ENCODE peak calls at places on chromosome 12, in seven cellular contexts. Y, O, B, L, U, X and Z are unnamed samples.

GRCh38 chr12:64273527-64274403 is 51.7 kb upstream of the KICS2 start:
- DNase-seq in Y (no peak), O (no peak), B (peak; percentile 40), U (no peak), L (no peak), X (peak; percentile 15), Z (no peak)

GRCh38 chr12:67155863-67156262 is 113.3 kb upstream of the CAND1 start:
- DNase-seq in O (no peak), Y (no peak), B (no peak), U (no peak), L (no peak), X (no peak), Z (no peak)

GRCh38 chr12:47991106-47991550 is 13.1 kb downstream of the COL2A1 start:
- DNase-seq in B (no peak), U (peak; percentile 56), L (no peak), X (no peak), O (no peak), Y (no peak), Z (no peak)

GRCh38 chr12:111195316-111195715 is 173.6 kb downstream of the PHETA1 start:
- DNase-seq in U (no peak), O (no peak), L (no peak), X (no peak), Y (no peak), B (no peak), Z (no peak)

GRCh38 chr12:81077686-81078441 is at the start of gene ACSS3:
- DNase-seq in U (peak; percentile 86), O (peak; percentile 75), L (peak; percentile 61), X (no peak), Y (peak; percentile 43), B (no peak), Z (no peak)

GRCh38 chr12:120905856-120906384 is 1.8 kb upstream of the SPPL3 start:
- DNase-seq in B (no peak), U (no peak), Y (no peak), X (no peak), O (no peak), L (no peak), Z (no peak)

GRCh38 chr12:14410841-14411569 is 45.5 kb downstream of the ATF7IP start:
- DNase-seq in U (no peak), O (no peak), Y (no peak), B (no peak), L (no peak), X (no peak), Z (no peak)

GRCh38 chr12:67534671-67535070 is 113.9 kb upstream of the DYRK2 start:
- DNase-seq in B (no peak), X (no peak), U (no peak), Y (no peak), L (peak; percentile 59), O (peak; percentile 17), Z (no peak)

GRCh38 chr12:104895405-104895804 is 62.7 kb downstream of the SLC41A2 start:
- DNase-seq in Y (no peak), B (no peak), O (no peak), L (no peak), X (no peak), U (no peak), Z (no peak)

GRCh38 chr12:64457923-64458322 is 6.0 kb downstream of the TBK1 start:
- DNase-seq in O (no peak), X (no peak), U (no peak), Y (no peak), L (no peak), B (no peak), Z (no peak)

GRCh38 chr12:19489168-19489567 is 49.9 kb downstream of the AEBP2 start:
- DNase-seq in Y (no peak), U (no peak), O (no peak), X (no peak), B (no peak), L (no peak), Z (no peak)

GRCh38 chr12:113142173-113142885 is 6.8 kb upstream of the RASAL1 start:
- DNase-seq in X (no peak), L (peak; percentile 80), Y (peak; percentile 46), O (peak; percentile 44), B (no peak), U (peak; percentile 92), Z (no peak)
- H3K27ac ChIP-seq in X (no peak overlapping the region), L (no peak overlapping the region), Y (no peak overlapping the region), O (peak overlapping the region; percentile 52), B (no peak overlapping the region), U (peak overlapping the region; percentile 64), Z (no peak overlapping the region)

DNA sequence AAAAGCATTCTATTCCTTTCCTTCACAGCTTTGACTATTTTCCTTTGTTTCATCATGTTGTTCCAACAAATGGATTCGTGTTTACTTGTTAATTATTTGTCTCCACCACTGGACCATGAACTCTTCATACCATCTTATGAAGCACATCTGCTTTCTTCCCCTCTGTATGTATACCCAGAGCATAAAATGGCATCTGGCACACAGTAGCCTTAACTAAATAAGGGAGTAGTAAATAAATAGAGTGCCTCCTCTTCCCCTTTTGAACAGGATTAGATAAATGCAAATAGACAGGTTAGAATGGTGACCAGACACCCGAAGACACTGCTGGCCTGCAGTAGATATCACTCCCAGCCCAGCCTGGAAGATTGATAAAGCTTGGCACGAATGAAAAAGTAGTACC is 6.9 kb downstream of the GALNT4 start:
- DNase-seq in B (no peak), X (no peak), O (no peak), U (no peak), L (no peak), Y (no peak), Z (no peak)
- H3K27ac ChIP-seq in B (no peak overlapping the region), X (no peak overlapping the region), O (no peak overlapping the region), U (no peak overlapping the region), L (no peak overlapping the region), Y (no peak overlapping the region), Z (no peak overlapping the region)

GRCh38 chr12:94769040-94769420 is 118.7 kb upstream of the TMCC3 start:
- DNase-seq in U (no peak), O (no peak), X (no peak), L (no peak), Y (no peak), B (no peak), Z (no peak)
- H3K27ac ChIP-seq in U (no peak overlapping the region), O (no peak overlapping the region), X (no peak overlapping the region), L (no peak overlapping the region), Y (no peak overlapping the region), B (no peak overlapping the region), Z (no peak overlapping the region)

DNA sequence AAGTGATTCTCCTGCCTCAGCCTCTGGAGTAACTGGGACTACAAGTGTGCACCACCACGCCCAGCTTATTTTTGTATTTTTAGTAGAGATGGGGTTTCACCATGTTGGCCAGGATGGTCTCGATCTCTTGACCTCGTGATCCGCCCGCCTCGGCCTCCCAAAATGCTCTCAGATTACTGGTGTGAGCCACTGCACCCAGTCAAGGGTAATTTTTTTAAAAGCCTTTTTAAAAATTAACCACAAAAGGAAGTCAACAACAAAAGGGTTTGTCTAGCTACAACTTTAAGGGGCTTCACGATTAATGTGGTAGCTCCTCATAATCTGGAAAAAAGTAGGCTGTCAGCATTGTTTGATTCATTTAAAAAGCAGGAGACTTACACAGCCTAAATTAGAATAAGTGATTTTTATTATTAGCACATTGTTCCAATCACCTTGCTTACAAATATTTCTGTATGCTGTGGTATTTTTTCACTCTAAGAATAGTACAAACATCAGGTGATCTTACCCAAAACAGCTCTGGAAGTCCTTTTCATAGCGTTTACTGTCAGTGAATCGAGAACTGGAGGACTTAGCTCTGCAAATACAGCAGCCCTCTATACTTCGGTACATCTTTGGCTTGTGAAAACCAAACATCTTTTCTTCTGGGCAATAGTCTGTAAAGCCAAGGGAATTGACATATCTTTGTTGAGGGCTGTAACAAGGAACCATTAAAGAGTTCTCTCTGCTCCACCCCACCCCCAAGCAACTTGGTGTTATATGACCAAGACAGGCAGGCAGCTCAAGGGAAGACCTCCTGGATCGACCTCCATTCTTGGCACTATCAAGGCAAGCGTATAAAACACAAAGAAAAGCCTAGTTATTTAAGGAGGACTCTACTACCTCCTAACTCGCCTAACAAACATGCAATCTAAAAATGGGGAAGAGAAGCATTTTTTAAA is 28.1 kb downstream of the SINHCAF start:
- DNase-seq in L (no peak), X (peak; percentile 27), U (no peak), B (no peak), Y (no peak), O (no peak), Z (no peak)
- H3K27ac ChIP-seq in L (no peak overlapping the region), X (peak overlapping the region; percentile 77), U (no peak overlapping the region), B (no peak overlapping the region), Y (no peak overlapping the region), O (no peak overlapping the region), Z (no peak overlapping the region)

DNA sequence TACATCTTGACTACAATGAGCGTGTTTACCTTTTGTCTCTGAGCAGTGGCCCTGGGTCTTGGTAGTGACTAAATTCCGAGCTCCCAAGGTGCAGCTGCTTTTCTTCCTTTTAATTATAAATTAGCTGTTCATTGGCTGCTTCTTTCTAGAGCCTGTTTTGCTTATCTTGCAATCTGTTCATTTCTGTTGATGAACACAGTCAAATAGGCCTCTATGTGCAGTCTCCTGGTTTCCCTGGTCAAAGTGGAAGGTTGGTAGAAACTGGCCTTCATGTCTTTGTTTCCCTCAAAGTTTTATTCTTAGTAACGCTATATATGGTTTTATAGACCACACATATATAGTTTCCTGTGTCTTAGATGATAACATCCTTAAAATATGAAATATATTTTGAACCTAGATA is 94.1 kb downstream of the DUSP16 start:
- DNase-seq in O (no peak), X (no peak), U (no peak), L (no peak), B (no peak), Y (no peak), Z (no peak)
- H3K27ac ChIP-seq in O (no peak overlapping the region), X (no peak overlapping the region), U (no peak overlapping the region), L (no peak overlapping the region), B (no peak overlapping the region), Y (no peak overlapping the region), Z (peak overlapping the region; percentile 39)

DNA sequence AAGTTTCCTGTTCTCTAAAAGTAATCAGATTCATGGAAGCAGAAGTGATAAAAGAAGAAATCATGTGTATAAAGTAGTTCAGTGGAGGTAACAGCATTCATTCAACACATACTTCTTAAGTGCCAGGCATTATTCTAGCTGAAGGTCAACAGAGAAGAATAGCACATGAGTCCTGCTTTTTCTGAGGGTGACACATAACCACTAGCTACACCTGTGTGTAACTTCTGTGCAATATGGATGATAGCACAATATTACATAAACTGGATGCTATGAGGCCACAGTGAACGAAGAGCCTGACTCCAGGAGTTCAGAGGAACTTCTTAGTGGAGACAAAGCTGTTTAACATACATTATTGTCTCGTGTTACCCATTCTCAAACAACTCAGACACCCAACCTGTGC is 114.3 kb upstream of the PCED1B start:
- DNase-seq in Y (no peak), B (no peak), O (no peak), U (no peak), X (no peak), L (no peak), Z (no peak)
- H3K27ac ChIP-seq in Y (peak overlapping the region; percentile 73), B (no peak overlapping the region), O (peak overlapping the region; percentile 87), U (no peak overlapping the region), X (no peak overlapping the region), L (no peak overlapping the region), Z (peak overlapping the region; percentile 82)

DNA sequence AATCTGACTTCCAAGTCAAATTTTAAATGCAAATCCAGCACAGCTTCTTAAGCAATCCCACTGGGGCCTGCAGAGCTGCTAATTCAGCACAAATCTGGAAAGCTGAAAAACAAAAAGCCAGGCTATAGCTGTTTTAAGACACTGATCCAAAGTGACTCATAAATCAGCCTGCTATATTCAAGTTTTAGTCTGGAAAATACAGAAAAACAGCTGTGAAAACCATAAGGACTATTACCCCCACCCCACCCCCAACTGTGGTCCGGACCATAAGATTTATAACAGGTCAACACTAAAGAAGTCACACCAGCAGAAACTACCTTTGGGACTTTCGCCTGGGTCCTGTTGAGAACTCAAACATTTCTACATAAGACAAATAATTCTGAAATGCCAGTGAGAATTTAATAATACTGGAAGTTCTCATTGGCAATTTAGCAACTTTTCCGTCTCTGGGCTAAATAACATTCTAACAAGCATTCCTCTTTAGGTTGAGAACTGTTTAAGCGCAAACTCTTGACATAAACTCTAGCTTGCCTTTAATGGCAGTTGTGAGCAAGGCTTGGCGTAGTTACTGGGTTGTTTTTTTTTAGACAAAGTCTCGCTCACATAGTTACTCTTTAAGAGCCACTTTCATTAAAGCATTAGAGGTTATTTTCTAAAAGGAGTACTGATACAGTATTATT is 3.3 kb downstream of the LRIG3 start:
- DNase-seq in O (no peak), B (no peak), X (no peak), L (no peak), U (no peak), Y (no peak), Z (no peak)
- H3K27ac ChIP-seq in O (peak overlapping the region; percentile 90), B (no peak overlapping the region), X (no peak overlapping the region), L (peak overlapping the region; percentile 22), U (peak overlapping the region; percentile 33), Y (peak overlapping the region; percentile 97), Z (peak overlapping the region; percentile 81)